ENCODE peak calls at places on chromosomes 12 and 14, in nine cellular contexts. Y is neuronal stem cell; X is stimulated activated CD4-positive, alpha-beta T cell treated with anti-CD3 and anti-CD28 coated beads, Interleukin-2, amount 100 ng/mL, for 48 hours; B is mesothelial cell of epicardium; M is neural progenitor cell; D is amniotic stem cell; I is epithelial cell of esophagus; K is fibroblast of the aortic adventitia; N is dorsolateral prefrontal cortex. C is an unnamed sample.

GRCh38 chr12:5260086-5260485 is 171.8 kb upstream of the NTF3 start:
- DNase-seq in X (no peak), M (no peak), K (no peak), I (no peak), B (no peak), D (no peak), Y (no peak), N (no peak), C (no peak)

GRCh38 chr12:82124711-82125110 is 233.5 kb downstream of the CCDC59 start:
- DNase-seq in Y (no peak), X (no peak), K (peak), M (no peak), I (peak), N (no peak), D (peak), B (no peak), C (no peak)

GRCh38 chr12:110351119-110351518 is 52.4 kb downstream of the ANAPC7 start:
- DNase-seq in D (no peak), M (no peak), K (no peak), I (no peak), N (no peak), Y (no peak), X (no peak), B (no peak), C (no peak)

GRCh38 chr12:68451261-68452091 is 119.3 kb upstream of the MDM1 start:
- DNase-seq in N (no peak), I (peak), D (no peak), K (peak), B (no peak), X (peak), Y (no peak), M (no peak), C (no peak)

GRCh38 chr12:110135012-110135411 is 10.9 kb downstream of the IFT81 start:
- DNase-seq in Y (no peak), M (no peak), B (no peak), I (peak), N (no peak), K (peak), X (no peak), D (peak), C (no peak)

GRCh38 chr12:118958520-118958919 is 22.8 kb upstream of the SRRM4 start:
- DNase-seq in M (peak), K (no peak), I (no peak), Y (no peak), N (no peak), X (no peak), B (no peak), D (no peak), C (no peak)

GRCh38 chr14:99327458-99328250 is 55.7 kb upstream of the BCL11B start:
- DNase-seq in K (no peak), M (no peak), I (peak), Y (no peak), D (no peak), X (no peak), N (no peak), B (no peak), C (peak)

GRCh38 chr14:87049886-87050820 is 942.8 kb downstream of the GALC start:
- DNase-seq in K (peak), N (no peak), B (no peak), X (no peak), Y (no peak), M (peak), I (peak), D (peak), C (peak)

GRCh38 chr12:94134226-94134795 is 14.1 kb upstream of the PLXNC1 start:
- DNase-seq in X (peak), D (peak), B (no peak), K (peak), N (peak), M (peak), I (peak), Y (no peak), C (peak)

GRCh38 chr12:109115758-109116610 is at the start of gene ACACB:
- DNase-seq in I (no peak), B (no peak), Y (no peak), X (no peak), N (no peak), K (no peak), M (peak), D (no peak), C (no peak)

GRCh38 chr12:120581998-120582397 is 796 bp upstream of the POP5 start:
- DNase-seq in D (no peak), B (no peak), X (no peak), K (peak), M (no peak), N (no peak), I (peak), Y (no peak), C (no peak)

GRCh38 chr12:25283006-25283405 is 32.3 kb upstream of the KRAS start:
- DNase-seq in Y (no peak), I (no peak), D (no peak), X (no peak), N (no peak), B (no peak), M (no peak), K (no peak), C (no peak)

GRCh38 chr12:12628013-12628412 is 16.3 kb downstream of the CREBL2 start:
- DNase-seq in M (no peak), D (no peak), B (no peak), N (no peak), Y (no peak), I (no peak), X (no peak), K (peak), C (no peak)

GRCh38 chr12:89166525-89166934 is 185.8 kb downstream of the DUSP6 start:
- DNase-seq in N (no peak), Y (no peak), K (peak), D (peak), M (no peak), I (no peak), X (no peak), B (no peak), C (no peak)

GRCh38 chr12:38898001-38898684 is 7.2 kb downstream of the CPNE8 start:
- DNase-seq in N (no peak), X (no peak), Y (no peak), K (no peak), B (no peak), I (no peak), D (no peak), M (peak), C (no peak)

C was measured in RWPE1.